ENCODE peak calls at places on chromosomes 6 and 20, in four cellular contexts. One of them, this sample, is unnamed. For H3K4me1, the result is how much of the 10 kb centered on the place peaks cover.

GRCh38 chr6:155272353-155273222 is 8.8 kb downstream of the CLDN20 start:
- DNase-seq in H9: no peak
- DNase-seq in cardiac muscle cell: peak
- DNase-seq in transverse colon: no peak
- DNase-seq in this sample: no peak

GRCh38 chr6:106490030-106490429 is 129.5 kb downstream of the CRYBG1 start:
- DNase-seq in cardiac muscle cell: no peak
- DNase-seq in transverse colon: no peak
- DNase-seq in H9: no peak
- DNase-seq in this sample: no peak

GRCh38 chr6:140437619-140438345 is 1063.3 kb upstream of the CITED2 start:
- DNase-seq in transverse colon: no peak
- DNase-seq in cardiac muscle cell: no peak
- DNase-seq in H9: no peak
- DNase-seq in this sample: no peak

GRCh38 chr6:1607557-1608221 is 2.0 kb upstream of the FOXC1 start:
- DNase-seq in transverse colon: no peak
- DNase-seq in cardiac muscle cell: no peak
- DNase-seq in H9: peak
- DNase-seq in this sample: no peak

GRCh38 chr6:133503330-133503729 is 262.2 kb downstream of the EYA4 start:
- DNase-seq in H9: no peak
- DNase-seq in transverse colon: no peak
- DNase-seq in cardiac muscle cell: peak
- DNase-seq in this sample: no peak

GRCh38 chr20:51622004-51622874 is 79.7 kb upstream of the NFATC2 start:
- DNase-seq in H9: no peak
- DNase-seq in cardiac muscle cell: no peak
- DNase-seq in transverse colon: no peak
- DNase-seq in this sample: no peak

GRCh38 chr6:12348530-12349511 is 58.7 kb downstream of the EDN1 start:
- DNase-seq in H9: no peak
- DNase-seq in cardiac muscle cell: peak
- DNase-seq in transverse colon: peak
- DNase-seq in this sample: no peak

GRCh38 chr6:122222761-122223160 is 176.7 kb upstream of the HSF2 start:
- DNase-seq in cardiac muscle cell: no peak
- DNase-seq in transverse colon: no peak
- DNase-seq in H9: no peak
- DNase-seq in this sample: no peak

GRCh38 chr6:6191909-6192308 is 128.6 kb downstream of the F13A1 start:
- DNase-seq in transverse colon: no peak
- DNase-seq in H9: no peak
- DNase-seq in cardiac muscle cell: no peak
- DNase-seq in this sample: no peak

GRCh38 chr6:110233769-110234374 is 53.6 kb downstream of the CDC40 start:
- DNase-seq in H9: no peak
- DNase-seq in transverse colon: no peak
- DNase-seq in cardiac muscle cell: peak
- DNase-seq in this sample: no peak

GRCh38 chr6:83592770-83593394 is 80.5 kb downstream of the PRSS35 start:
- DNase-seq in cardiac muscle cell: peak
- DNase-seq in H9: peak
- DNase-seq in transverse colon: no peak
- DNase-seq in this sample: no peak

GRCh38 chr20:45776931-45777330 is 14.8 kb downstream of the WFDC3 start:
- DNase-seq in cardiac muscle cell: no peak
- DNase-seq in transverse colon: no peak
- DNase-seq in H9: no peak
- DNase-seq in this sample: no peak
- H3K4me1 ChIP-seq in cardiac muscle cell: under half
- H3K4me1 ChIP-seq in transverse colon: half or more
- H3K4me1 ChIP-seq in H9: under half
- H3K4me1 ChIP-seq in this sample: under half

DNA sequence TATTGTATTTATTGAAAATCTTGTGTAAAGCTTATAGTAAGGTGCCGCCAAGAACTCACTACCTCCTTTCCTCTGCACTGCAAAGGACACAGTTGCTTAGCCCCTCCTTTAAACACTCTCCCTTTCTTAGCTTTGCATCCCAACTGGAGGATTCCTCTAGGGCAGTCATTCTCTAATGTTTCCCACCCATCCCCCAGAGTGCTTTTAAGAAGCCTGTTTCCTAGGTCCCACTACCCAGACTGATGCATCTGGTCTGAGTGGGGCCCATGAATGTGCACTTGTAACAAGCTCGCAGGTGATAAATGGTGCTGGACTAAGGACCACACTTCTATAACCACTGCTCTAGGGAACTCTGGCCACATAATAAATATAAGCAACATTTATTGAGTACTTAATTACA is 55.2 kb downstream of the B4GALT5 start:
- DNase-seq in H9: no peak
- DNase-seq in cardiac muscle cell: no peak
- DNase-seq in transverse colon: no peak
- DNase-seq in this sample: no peak
- H3K4me1 ChIP-seq in H9: under half
- H3K4me1 ChIP-seq in cardiac muscle cell: under half
- H3K4me1 ChIP-seq in transverse colon: under half
- H3K4me1 ChIP-seq in this sample: under half

DNA sequence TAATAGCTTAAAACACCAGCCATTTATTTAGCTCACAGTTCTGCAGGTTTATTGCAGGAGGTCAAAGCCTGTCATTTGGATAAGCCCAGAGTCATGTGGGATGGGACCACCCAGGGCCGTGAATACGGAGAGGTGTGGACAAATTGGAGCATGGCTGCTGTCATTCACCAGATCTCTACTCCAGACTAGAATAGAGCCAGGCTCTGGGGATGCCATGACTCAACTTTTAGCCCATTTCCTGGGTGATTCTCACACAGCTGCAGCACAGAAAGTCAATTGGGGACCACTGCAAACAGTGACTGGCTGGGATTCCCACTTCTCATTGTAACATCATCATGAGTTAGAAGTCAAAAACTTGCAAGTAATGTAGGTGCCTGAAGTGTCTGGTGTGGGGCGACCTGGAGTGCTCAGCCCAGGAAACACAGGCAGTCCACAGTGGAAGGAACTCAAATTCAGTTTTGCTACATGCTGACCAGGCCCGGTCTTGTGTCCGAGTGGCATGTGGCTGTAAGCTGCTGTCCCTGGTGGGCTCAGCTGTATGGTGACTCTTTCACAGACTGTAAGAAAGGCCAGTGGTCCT is 174.3 kb downstream of the SCP2D1 start:
- DNase-seq in cardiac muscle cell: no peak
- DNase-seq in H9: no peak
- DNase-seq in transverse colon: no peak
- DNase-seq in this sample: no peak
- H3K4me1 ChIP-seq in cardiac muscle cell: under half
- H3K4me1 ChIP-seq in H9: under half
- H3K4me1 ChIP-seq in transverse colon: under half
- H3K4me1 ChIP-seq in this sample: under half

GRCh38 chr6:143805832-143806281 is 37.3 kb upstream of the LTV1 start:
- DNase-seq in transverse colon: no peak
- DNase-seq in cardiac muscle cell: peak
- DNase-seq in H9: no peak
- DNase-seq in this sample: no peak

GRCh38 chr6:143804835-143805239 is 38.3 kb upstream of the LTV1 start:
- DNase-seq in H9: no peak
- DNase-seq in cardiac muscle cell: peak
- DNase-seq in transverse colon: no peak
- DNase-seq in this sample: no peak

GRCh38 chr6:143802833-143803565 is 40.1 kb upstream of the LTV1 start:
- DNase-seq in H9: no peak
- DNase-seq in cardiac muscle cell: peak
- DNase-seq in transverse colon: no peak
- DNase-seq in this sample: no peak

GRCh38 chr6:143806282-143807102 is 36.6 kb upstream of the LTV1 start:
- DNase-seq in H9: no peak
- DNase-seq in transverse colon: no peak
- DNase-seq in cardiac muscle cell: peak
- DNase-seq in this sample: no peak

GRCh38 chr6:143803769-143804540 is 39.2 kb upstream of the LTV1 start:
- DNase-seq in transverse colon: no peak
- DNase-seq in H9: no peak
- DNase-seq in cardiac muscle cell: no peak
- DNase-seq in this sample: no peak
- H3K4me1 ChIP-seq in transverse colon: under half
- H3K4me1 ChIP-seq in H9: under half
- H3K4me1 ChIP-seq in cardiac muscle cell: under half
- H3K4me1 ChIP-seq in this sample: under half

DNA sequence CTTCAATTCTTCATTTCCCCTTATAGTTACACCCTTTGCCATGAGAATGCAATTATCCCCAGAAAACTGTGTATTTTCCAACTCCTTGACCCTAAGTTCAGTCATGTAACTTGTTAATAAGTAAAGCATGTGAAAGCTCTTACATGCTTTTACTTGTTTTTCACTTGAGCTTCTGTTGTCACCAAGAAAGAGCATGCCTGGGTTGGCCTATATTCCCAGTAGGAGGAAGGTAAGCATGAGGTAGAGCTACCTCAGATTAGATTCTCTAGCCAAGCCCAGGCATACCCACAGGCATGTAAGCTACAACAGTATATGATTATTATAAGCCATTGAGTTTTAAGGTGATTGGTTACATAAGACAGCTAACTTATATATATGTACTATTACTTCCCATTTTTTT is 101.7 kb upstream of the SMLR1 start:
- DNase-seq in H9: no peak
- DNase-seq in transverse colon: no peak
- DNase-seq in cardiac muscle cell: no peak
- DNase-seq in this sample: no peak
- H3K4me1 ChIP-seq in H9: under half
- H3K4me1 ChIP-seq in transverse colon: under half
- H3K4me1 ChIP-seq in cardiac muscle cell: under half
- H3K4me1 ChIP-seq in this sample: under half

DNA sequence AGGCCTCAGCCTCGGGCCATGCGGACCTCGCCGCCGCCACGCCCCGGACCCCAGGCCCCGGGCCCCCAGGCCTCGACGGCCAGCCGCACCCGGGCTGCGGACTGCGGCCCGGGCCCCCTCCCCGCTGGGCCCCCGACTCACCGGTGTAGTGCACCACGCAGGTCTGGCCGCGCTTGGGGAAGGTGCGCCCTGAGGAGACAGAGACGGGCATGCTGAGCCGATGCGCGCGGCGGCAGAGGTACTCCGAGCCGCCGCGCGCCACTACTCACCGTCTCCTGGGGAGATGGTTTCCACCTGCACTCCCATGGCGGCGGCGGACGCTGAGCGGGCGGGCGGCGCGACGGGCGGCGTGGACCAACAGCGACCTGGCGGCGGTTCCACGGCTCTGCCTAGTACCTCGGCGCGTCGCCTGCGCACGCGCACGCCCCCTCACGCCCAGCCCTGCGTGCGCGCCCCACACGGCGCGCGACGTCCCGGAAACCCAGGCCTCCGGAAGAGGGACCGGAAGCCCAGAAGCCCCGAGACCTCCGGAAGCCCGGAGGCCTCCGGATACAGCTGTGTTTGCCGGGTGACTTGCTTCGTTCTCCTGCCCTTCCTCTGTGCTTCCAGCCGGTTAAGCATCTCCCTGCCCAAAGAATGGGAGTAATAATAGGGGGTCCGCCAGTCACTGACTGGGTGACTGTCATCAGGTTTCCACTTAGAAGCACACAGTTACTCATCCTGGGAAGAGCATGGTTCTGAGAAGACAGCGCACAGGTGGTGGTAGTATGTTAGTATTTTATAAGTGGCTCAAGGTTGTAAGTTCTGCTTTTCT is at the start of gene FKBP1A:
- DNase-seq in transverse colon: peak
- DNase-seq in H9: peak
- DNase-seq in cardiac muscle cell: peak
- DNase-seq in this sample: peak
- H3K4me1 ChIP-seq in transverse colon: under half
- H3K4me1 ChIP-seq in H9: under half
- H3K4me1 ChIP-seq in cardiac muscle cell: under half
- H3K4me1 ChIP-seq in this sample: half or more

GRCh38 chr6:144033816-144034540 is 25.9 kb upstream of the PLAGL1 start:
- DNase-seq in cardiac muscle cell: peak
- DNase-seq in transverse colon: no peak
- DNase-seq in H9: no peak
- DNase-seq in this sample: no peak
- H3K4me1 ChIP-seq in cardiac muscle cell: under half
- H3K4me1 ChIP-seq in transverse colon: under half
- H3K4me1 ChIP-seq in H9: under half
- H3K4me1 ChIP-seq in this sample: under half

GRCh38 chr20:59690976-59691375 is 86.6 kb downstream of the PHACTR3 start:
- DNase-seq in H9: no peak
- DNase-seq in transverse colon: no peak
- DNase-seq in cardiac muscle cell: no peak
- DNase-seq in this sample: no peak
- H3K4me1 ChIP-seq in H9: under half
- H3K4me1 ChIP-seq in transverse colon: under half
- H3K4me1 ChIP-seq in cardiac muscle cell: under half
- H3K4me1 ChIP-seq in this sample: under half

GRCh38 chr6:37558158-37558557 is 58.5 kb upstream of the CCDC167 start:
- DNase-seq in cardiac muscle cell: no peak
- DNase-seq in transverse colon: no peak
- DNase-seq in H9: no peak
- DNase-seq in this sample: no peak

GRCh38 chr6:37559501-37559900 is 59.8 kb upstream of the CCDC167 start:
- DNase-seq in H9: no peak
- DNase-seq in transverse colon: no peak
- DNase-seq in cardiac muscle cell: no peak
- DNase-seq in this sample: no peak

GRCh38 chr6:37557645-37558114 is 58.0 kb upstream of the CCDC167 start:
- DNase-seq in H9: no peak
- DNase-seq in cardiac muscle cell: no peak
- DNase-seq in transverse colon: no peak
- DNase-seq in this sample: no peak

GRCh38 chr6:37559060-37559459 is 59.4 kb upstream of the CCDC167 start:
- DNase-seq in transverse colon: no peak
- DNase-seq in cardiac muscle cell: no peak
- DNase-seq in H9: no peak
- DNase-seq in this sample: no peak

GRCh38 chr6:37558646-37559045 is 59.0 kb upstream of the CCDC167 start:
- DNase-seq in cardiac muscle cell: no peak
- DNase-seq in H9: no peak
- DNase-seq in transverse colon: no peak
- DNase-seq in this sample: no peak
- H3K4me1 ChIP-seq in cardiac muscle cell: under half
- H3K4me1 ChIP-seq in H9: under half
- H3K4me1 ChIP-seq in transverse colon: under half
- H3K4me1 ChIP-seq in this sample: under half

DNA sequence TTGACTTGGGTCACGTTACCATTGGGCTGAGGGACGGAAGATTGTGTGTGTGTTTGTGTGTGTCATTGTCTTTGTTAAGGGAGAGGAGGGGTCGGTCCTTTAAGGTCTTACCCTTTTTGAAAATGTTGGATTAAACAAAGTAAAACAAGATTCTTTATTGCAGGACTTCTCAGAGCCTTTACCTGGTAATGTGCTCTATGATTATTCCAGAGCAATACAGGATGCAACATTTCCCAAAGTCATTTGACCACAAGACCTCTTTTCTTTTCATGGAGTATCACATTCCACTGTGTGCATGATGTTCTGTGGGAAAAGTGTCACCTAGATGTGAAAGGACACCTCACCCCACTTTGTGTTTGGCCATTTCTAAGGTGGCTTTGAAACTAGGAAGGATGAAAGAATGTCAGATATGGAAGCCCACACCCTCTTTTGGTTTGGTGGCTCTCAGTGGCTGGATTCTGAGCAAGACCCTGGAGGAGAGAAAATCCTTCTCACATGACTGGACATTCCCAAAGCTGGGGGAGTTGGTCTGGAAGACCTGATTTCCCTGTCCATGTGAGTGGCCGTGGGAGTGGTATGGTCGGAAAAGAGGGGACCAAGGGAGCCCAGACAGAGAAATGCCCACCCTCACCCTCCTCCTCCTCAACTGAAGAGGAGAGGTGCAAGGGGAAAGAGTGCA is 18.2 kb upstream of the ZNF831 start:
- DNase-seq in transverse colon: no peak
- DNase-seq in cardiac muscle cell: no peak
- DNase-seq in H9: no peak
- DNase-seq in this sample: no peak
- H3K4me1 ChIP-seq in transverse colon: under half
- H3K4me1 ChIP-seq in cardiac muscle cell: under half
- H3K4me1 ChIP-seq in H9: under half
- H3K4me1 ChIP-seq in this sample: half or more

This sample was measured in CD8-positive, alpha-beta memory T cell.